ENCODE peak calls at places on chromosome 14, in ten cellular contexts. B, L, A, T, Q, S, N, E, H and R are unnamed samples.

GRCh38 chr14:23513005-23513412 is 38.6 kb downstream of the ZFHX2 start:
- DNase-seq in B (no peak), L (peak; percentile 74), A (no peak), T (no peak), Q (no peak), S (no peak), N (no peak), E (no peak), H (no peak), R (no peak)

GRCh38 chr14:34931206-34931605 is 51.6 kb upstream of the SRP54 start:
- DNase-seq in B (no peak), L (no peak), A (no peak), T (no peak), Q (no peak), S (no peak), N (no peak), E (no peak), H (peak; percentile 36), R (peak; percentile 78)

GRCh38 chr14:92877757-92878431 is 45.1 kb upstream of the CHGA start:
- DNase-seq in B (no peak), L (peak; percentile 84), A (no peak), T (no peak), Q (no peak), S (peak; percentile 93), N (no peak), E (no peak), H (no peak), R (no peak)

GRCh38 chr14:20530771-20531571 is 25.6 kb downstream of the RNASE10 start:
- DNase-seq in B (peak; percentile 46), L (peak; percentile 82), A (peak; percentile 54), T (peak; percentile 78), Q (peak; percentile 78), S (peak; percentile 70), N (peak; percentile 22), E (peak; percentile 45), H (peak; percentile 53), R (peak; percentile 68)

GRCh38 chr14:62179367-62180018 is 417.3 kb downstream of the SNAPC1 start:
- DNase-seq in B (peak; percentile 35), L (no peak), A (peak; percentile 35), T (no peak), Q (peak; percentile 95), S (no peak), N (peak; percentile 83), E (peak; percentile 12), H (no peak), R (no peak)

GRCh38 chr14:53190938-53191337 is 37.8 kb upstream of the DDHD1 start:
- DNase-seq in B (no peak), L (no peak), A (no peak), T (no peak), Q (no peak), S (no peak), N (peak; percentile 34), E (no peak), H (no peak), R (no peak)

GRCh38 chr14:61491876-61492440 is 170.6 kb downstream of the PRKCH start:
- DNase-seq in B (peak; percentile 55), L (no peak), A (no peak), T (no peak), Q (no peak), S (no peak), N (no peak), E (no peak), H (no peak), R (no peak)

GRCh38 chr14:103126873-103127304 is 3.6 kb downstream of the TNFAIP2 start:
- DNase-seq in B (no peak), L (peak; percentile 73), A (no peak), T (no peak), Q (no peak), S (peak; percentile 86), N (no peak), E (no peak), H (no peak), R (no peak)

GRCh38 chr14:91817566-91818325 is 49.6 kb downstream of the TC2N start:
- DNase-seq in B (no peak), L (no peak), A (no peak), T (no peak), Q (no peak), S (no peak), N (no peak), E (no peak), H (no peak), R (peak; percentile 10)

GRCh38 chr14:58238252-58239247 is 6.1 kb upstream of the PSMA3 start:
- DNase-seq in B (no peak), L (no peak), A (peak; percentile 56), T (no peak), Q (peak; percentile 29), S (no peak), N (peak; percentile 6), E (no peak), H (no peak), R (peak; percentile 13)

DNA sequence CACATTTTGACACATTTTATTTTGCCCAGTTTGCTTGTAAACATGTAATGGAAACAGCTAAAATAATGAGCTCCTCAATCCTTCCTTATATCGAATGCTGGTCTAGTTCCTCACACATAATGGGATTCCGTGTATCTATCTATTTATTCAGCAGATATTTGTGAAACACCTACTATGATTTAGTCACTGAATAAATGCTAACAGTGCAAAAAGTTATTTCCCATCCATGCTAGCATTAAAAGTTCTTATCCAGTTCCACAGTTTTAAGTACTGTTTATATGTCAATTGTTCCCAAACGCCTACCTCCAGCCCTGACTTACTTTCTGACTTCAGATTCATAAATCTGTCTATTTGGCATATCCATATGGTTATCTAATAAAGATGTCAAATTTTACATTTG is 1788.7 kb upstream of the FLRT2 start:
- DNase-seq in B (no peak), L (no peak), A (no peak), T (no peak), Q (no peak), S (no peak), N (no peak), E (no peak), H (no peak), R (no peak)
- H3K9me3 ChIP-seq in B (no peaks in the 10 kb centered on the region), L (no peaks in the 10 kb centered on the region), A (no peaks in the 10 kb centered on the region), T (no peaks in the 10 kb centered on the region), Q (no peaks in the 10 kb centered on the region), S (no peaks in the 10 kb centered on the region), N (no peaks in the 10 kb centered on the region), E (no peaks in the 10 kb centered on the region), H (no peaks in the 10 kb centered on the region), R (no peaks in the 10 kb centered on the region)

GRCh38 chr14:100129161-100129589 is 30.3 kb downstream of the DEGS2 start:
- DNase-seq in B (no peak), L (no peak), A (no peak), T (no peak), Q (peak; percentile 53), S (no peak), N (no peak), E (no peak), H (no peak), R (no peak)

GRCh38 chr14:100128688-100129087 is 30.8 kb downstream of the DEGS2 start:
- DNase-seq in B (no peak), L (no peak), A (no peak), T (no peak), Q (no peak), S (no peak), N (no peak), E (no peak), H (no peak), R (no peak)

GRCh38 chr14:100131181-100131580 is 28.3 kb downstream of the DEGS2 start:
- DNase-seq in B (no peak), L (no peak), A (no peak), T (no peak), Q (no peak), S (no peak), N (no peak), E (no peak), H (no peak), R (no peak)

GRCh38 chr14:100132161-100132902 is 27.1 kb downstream of the DEGS2 start:
- DNase-seq in B (peak; percentile 57), L (no peak), A (no peak), T (peak; percentile 67), Q (no peak), S (no peak), N (no peak), E (no peak), H (no peak), R (no peak)

DNA sequence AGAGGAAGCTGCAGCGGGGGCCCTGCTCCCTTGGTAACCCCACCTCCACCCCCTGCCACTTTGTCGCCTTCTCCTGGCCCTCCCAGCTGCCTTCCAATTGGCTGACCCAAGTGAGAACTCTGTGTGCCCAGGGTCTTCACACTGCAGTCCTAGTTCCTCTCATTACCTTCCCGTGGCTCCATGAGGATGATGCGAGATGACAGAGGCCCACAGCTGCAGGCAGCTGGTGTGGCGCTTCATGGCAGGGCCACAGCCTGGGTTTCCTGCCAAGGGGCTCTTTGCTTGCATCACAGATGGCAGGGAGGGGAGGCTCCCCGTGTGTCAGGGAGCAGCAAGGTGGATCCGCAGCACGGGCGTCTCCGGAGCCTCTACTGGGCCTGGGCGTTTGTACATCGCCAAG is 29.0 kb downstream of the DEGS2 start:
- DNase-seq in B (no peak), L (no peak), A (no peak), T (no peak), Q (no peak), S (no peak), N (no peak), E (no peak), H (no peak), R (no peak)
- H3K4me1 ChIP-seq in B (peaks cover 4% of the 10 kb centered on the region), L (no peaks in the 10 kb centered on the region), A (peaks cover 4% of the 10 kb centered on the region), T (no peaks in the 10 kb centered on the region), Q (no peaks in the 10 kb centered on the region), S (no peaks in the 10 kb centered on the region), N (peaks cover 8% of the 10 kb centered on the region), E (no peaks in the 10 kb centered on the region), H (no peaks in the 10 kb centered on the region), R (no peaks in the 10 kb centered on the region)

DNA sequence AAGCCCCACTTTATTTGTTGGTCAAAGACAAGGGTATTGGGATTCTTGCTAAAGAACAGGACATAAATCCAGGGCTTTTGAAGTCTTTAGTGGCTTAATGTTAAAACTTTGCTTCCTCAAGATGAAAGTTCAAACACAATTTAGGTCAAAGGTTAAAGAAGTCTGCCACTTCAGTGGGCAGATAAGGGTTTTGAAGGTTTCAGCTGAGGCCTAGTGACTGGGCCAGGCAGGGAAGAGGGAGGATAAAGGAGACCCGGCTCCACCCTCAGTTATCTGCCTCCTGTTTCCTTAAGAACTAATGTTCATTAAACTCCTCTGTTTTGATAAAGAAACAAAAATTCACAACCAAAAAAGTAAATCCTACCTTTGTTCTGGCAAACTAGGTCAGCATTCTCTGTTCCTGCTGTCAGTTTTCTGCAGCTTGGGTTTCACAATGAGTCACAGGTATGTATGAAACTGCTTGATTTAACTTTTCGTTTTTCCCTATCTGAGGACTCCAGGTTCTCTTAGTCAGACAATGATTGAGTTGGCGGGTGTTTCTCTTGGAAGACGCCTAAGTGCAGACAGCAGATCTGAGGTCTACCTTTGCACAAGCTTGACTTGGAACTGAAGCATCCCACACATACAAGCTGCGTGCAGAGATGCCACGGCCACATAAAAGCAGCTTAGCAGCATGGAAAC is 208.3 kb downstream of the EXOC5 start:
- DNase-seq in B (no peak), L (no peak), A (no peak), T (no peak), Q (no peak), S (no peak), N (no peak), E (no peak), H (no peak), R (no peak)
- H3K27ac ChIP-seq in B (no peak overlapping the region), L (no peak overlapping the region), A (no peak overlapping the region), T (no peak overlapping the region), Q (no peak overlapping the region), S (peak overlapping the region; percentile 63), N (no peak overlapping the region), E (no peak overlapping the region), H (no peak overlapping the region), R (no peak overlapping the region)

DNA sequence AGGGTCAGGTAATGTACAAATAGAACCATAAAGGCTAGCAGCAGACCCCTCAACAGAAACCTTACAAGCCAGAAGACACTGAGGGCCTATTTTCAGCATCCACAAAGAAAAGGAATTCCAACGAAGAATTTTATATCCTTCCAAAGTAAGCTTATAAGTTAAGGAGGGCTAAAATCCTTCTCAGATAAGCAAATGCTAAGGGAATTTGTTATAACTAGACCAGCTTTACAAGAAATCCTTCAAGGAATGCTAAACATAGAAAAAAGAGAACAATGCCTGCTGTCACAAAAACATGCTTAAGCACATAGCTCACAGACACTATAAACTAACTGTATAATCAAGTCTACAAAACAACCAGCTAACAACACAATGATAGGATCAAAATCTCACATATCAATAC is 130.7 kb upstream of the RPL10L start:
- DNase-seq in B (no peak), L (no peak), A (no peak), T (no peak), Q (no peak), S (no peak), N (no peak), E (no peak), H (no peak), R (no peak)
- H3K9me3 ChIP-seq in B (peaks cover 36% of the 10 kb centered on the region), L (peaks cover 7% of the 10 kb centered on the region), A (peaks cover 17% of the 10 kb centered on the region), T (no peaks in the 10 kb centered on the region), Q (no peaks in the 10 kb centered on the region), S (no peaks in the 10 kb centered on the region), N (peaks cover 2% of the 10 kb centered on the region), E (no peaks in the 10 kb centered on the region), H (peaks cover 21% of the 10 kb centered on the region), R (peaks cover 5% of the 10 kb centered on the region)